ENCODE peak calls at places on chromosomes 13 and 19, in seven cellular contexts. W is osteoblast, R is uterus, A is GM23338, V is GM12878, S is pancreas, U is IMR-90. I is an unnamed sample.

GRCh38 chr13:108193806-108194205 is 21.5 kb downstream of the LIG4 start:
- DNase-seq in U (no peak), S (no peak), R (no peak), V (no peak), A (no peak), W (no peak), I (no peak)

GRCh38 chr19:55069859-55070225 is 5.8 kb upstream of the EPS8L1 start:
- DNase-seq in S (no peak), A (no peak), R (no peak), U (no peak), W (peak; percentile 66), V (no peak), I (no peak)

GRCh38 chr13:112444001-112444311 is 67.8 kb downstream of the SPACA7 start:
- DNase-seq in S (peak; percentile 51), R (no peak), A (peak; percentile 90), W (peak; percentile 98), U (peak; percentile 42), V (no peak), I (peak; percentile 46)

GRCh38 chr19:54179921-54180452 is 7.0 kb upstream of the TMC4 start:
- DNase-seq in R (no peak), U (peak; percentile 60), W (peak; percentile 93), S (no peak), A (peak; percentile 98), V (no peak), I (no peak)

GRCh38 chr19:54114340-54114826 is 1.1 kb downstream of the TFPT start:
- DNase-seq in U (peak; percentile 18), A (peak; percentile 64), R (no peak), W (peak; percentile 94), S (no peak), V (no peak), I (peak; percentile 34)

GRCh38 chr13:101572456-101572855 is 120.0 kb downstream of the ITGBL1 start:
- DNase-seq in V (no peak), S (no peak), A (no peak), R (no peak), U (peak; percentile 19), W (no peak), I (no peak)

GRCh38 chr19:2239771-2240770 is 3.4 kb downstream of the SF3A2 start:
- DNase-seq in U (peak; percentile 48), R (no peak), S (no peak), A (peak; percentile 80), V (no peak), W (no peak), I (no peak)

GRCh38 chr13:45325806-45326205 is 15.2 kb downstream of the TPT1 start:
- DNase-seq in S (peak; percentile 81), R (peak; percentile 28), A (no peak), V (no peak), U (peak; percentile 97), W (peak; percentile 86), I (peak; percentile 84)

GRCh38 chr13:80871481-80871880 is 530.6 kb upstream of the SPRY2 start:
- DNase-seq in W (no peak), V (no peak), S (no peak), R (no peak), U (no peak), A (no peak), I (no peak)

GRCh38 chr13:45434556-45435371 is 16.6 kb upstream of the SLC25A30 start:
- DNase-seq in S (no peak), R (no peak), U (no peak), W (no peak), V (no peak), A (no peak), I (no peak)

GRCh38 chr19:53308339-53308811 is 25.2 kb upstream of the ZNF845 start:
- DNase-seq in A (peak; percentile 96), R (no peak), U (no peak), S (no peak), V (no peak), W (peak; percentile 69), I (no peak)

GRCh38 chr13:58085819-58086218 is 454.3 kb downstream of the PCDH17 start:
- DNase-seq in U (no peak), R (no peak), S (no peak), W (no peak), V (no peak), A (no peak), I (no peak)

GRCh38 chr19:16649734-16650133 is 10.2 kb downstream of the SMIM7 start:
- DNase-seq in V (no peak), R (no peak), W (no peak), S (no peak), A (no peak), U (no peak), I (no peak)

GRCh38 chr19:38670921-38671398 is 23.5 kb downstream of the ACTN4 start:
- DNase-seq in R (no peak), S (no peak), A (no peak), W (no peak), V (no peak), U (no peak), I (no peak)

GRCh38 chr13:77325371-77325941 is 1.4 kb downstream of the MYCBP2 start:
- DNase-seq in S (no peak), W (no peak), V (no peak), A (peak; percentile 24), R (no peak), U (no peak), I (no peak)

GRCh38 chr13:79659161-79659560 is 178.2 kb downstream of the NDFIP2 start:
- DNase-seq in A (peak; percentile 10), V (no peak), S (peak; percentile 15), R (no peak), U (no peak), W (no peak), I (peak; percentile 43)

GRCh38 chr13:102045713-102046112 is 356.1 kb downstream of the FGF14 start:
- DNase-seq in W (no peak), V (no peak), R (no peak), S (no peak), U (no peak), A (peak; percentile 3), I (no peak)

GRCh38 chr13:30898721-30899188 is 7.3 kb upstream of the MEDAG start:
- DNase-seq in U (peak; percentile 98), S (no peak), A (no peak), R (peak; percentile 43), W (peak; percentile 93), V (no peak), I (no peak)

GRCh38 chr13:27131906-27132305 is 39.7 kb downstream of the USP12 start:
- DNase-seq in W (no peak), R (no peak), S (no peak), V (no peak), U (no peak), A (no peak), I (no peak)

GRCh38 chr19:35248310-35249145 is at the start of gene LSR:
- DNase-seq in R (no peak), W (peak; percentile 65), V (peak; percentile 70), A (peak; percentile 98), S (peak; percentile 96), U (no peak), I (no peak)

GRCh38 chr13:101390461-101390860 is 25.8 kb downstream of the NALCN start:
- DNase-seq in U (peak; percentile 30), S (no peak), V (no peak), W (no peak), R (no peak), A (no peak), I (no peak)

GRCh38 chr13:110113284-110113764 is 193.6 kb downstream of the COL4A1 start:
- DNase-seq in V (no peak), U (peak; percentile 80), S (no peak), W (peak; percentile 94), R (no peak), A (no peak), I (no peak)

GRCh38 chr13:40231311-40231710 is 435.1 kb downstream of the FOXO1 start:
- DNase-seq in A (no peak), V (no peak), W (peak; percentile 32), U (no peak), S (no peak), R (peak; percentile 65), I (no peak)

GRCh38 chr13:19845758-19846157 is 17.7 kb downstream of the ZMYM5 start:
- DNase-seq in S (no peak), V (no peak), A (no peak), W (peak; percentile 97), U (peak; percentile 99), R (peak; percentile 75), I (no peak)

GRCh38 chr19:47633516-47633915 is 24.6 kb downstream of the BICRA start:
- DNase-seq in W (peak; percentile 43), S (no peak), R (no peak), V (no peak), U (no peak), A (no peak), I (no peak)

GRCh38 chr13:28566891-28567290 is 72.0 kb upstream of the FLT1 start:
- DNase-seq in U (no peak), A (no peak), W (no peak), R (no peak), S (no peak), V (no peak), I (no peak)

GRCh38 chr13:68666774-68667397 is 1436.8 kb upstream of the PCDH9 start:
- DNase-seq in W (no peak), U (no peak), R (no peak), V (no peak), S (no peak), A (no peak), I (no peak)
- H3K27ac ChIP-seq in W (no peak overlapping the region), U (no peak overlapping the region), R (no peak overlapping the region), V (no peak overlapping the region), S (no peak overlapping the region), A (no peak overlapping the region), I (no peak overlapping the region)

DNA sequence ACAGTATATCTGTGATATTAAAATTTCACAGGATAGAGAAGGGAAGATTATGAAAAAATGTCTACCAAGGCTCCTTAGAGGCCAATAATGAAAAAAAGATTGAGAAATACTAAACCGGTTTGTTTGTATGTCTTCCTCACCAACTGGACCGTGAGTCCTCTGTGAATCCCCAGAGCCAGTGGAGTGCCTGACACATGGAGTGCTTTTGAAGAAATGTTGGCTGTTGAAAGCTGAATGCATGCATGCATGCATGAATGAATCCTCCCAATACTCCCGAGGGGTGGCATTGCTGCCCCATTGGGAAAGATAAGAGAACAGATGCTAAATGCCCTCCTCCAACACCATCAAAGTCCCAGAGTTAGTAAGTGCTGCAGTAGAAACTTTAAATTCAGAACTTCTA is 152.7 kb upstream of the SERP2 start:
- DNase-seq in A (no peak), V (no peak), U (no peak), R (no peak), S (no peak), W (no peak), I (no peak)
- H3K27ac ChIP-seq in A (no peak overlapping the region), V (no peak overlapping the region), U (no peak overlapping the region), R (peak overlapping the region; percentile 80), S (no peak overlapping the region), W (peak overlapping the region; percentile 94), I (no peak overlapping the region)

DNA sequence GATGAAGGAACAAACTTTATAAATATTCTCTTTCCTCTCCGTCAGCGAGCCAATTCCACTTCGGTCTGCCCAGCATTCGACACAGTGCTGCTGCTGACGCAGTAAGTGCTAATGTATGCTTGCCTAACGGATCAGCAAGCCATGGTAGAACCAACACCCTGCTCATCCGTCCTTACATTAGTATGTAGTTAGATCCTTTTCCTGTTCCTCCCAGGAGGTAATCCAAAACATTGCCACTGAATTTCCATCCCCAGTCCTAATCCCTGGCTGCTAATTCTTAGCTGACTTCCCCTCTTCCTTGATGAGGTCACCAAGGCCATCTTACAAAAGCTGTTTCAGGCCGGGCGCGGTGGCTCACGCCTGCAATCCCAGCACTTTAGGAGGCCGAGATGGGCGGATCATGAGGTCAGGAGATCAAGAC is 88.0 kb downstream of the STARD13 start:
- DNase-seq in U (no peak), V (no peak), R (no peak), A (no peak), W (no peak), S (no peak), I (no peak)
- H3K27ac ChIP-seq in U (peak overlapping the region; percentile 17), V (peak overlapping the region; percentile 4), R (no peak overlapping the region), A (no peak overlapping the region), W (peak overlapping the region; percentile 98), S (no peak overlapping the region), I (no peak overlapping the region)

GRCh38 chr13:92838786-92839185 is 387.8 kb upstream of the GPC6 start:
- DNase-seq in U (peak; percentile 94), S (no peak), R (no peak), A (no peak), W (peak; percentile 69), V (no peak), I (no peak)
- H3K27ac ChIP-seq in U (no peak overlapping the region), S (no peak overlapping the region), R (no peak overlapping the region), A (no peak overlapping the region), W (peak overlapping the region; percentile 67), V (no peak overlapping the region), I (no peak overlapping the region)